ENCODE peak calls at places on chromosomes 3 and 15, in four cellular contexts. One of them, this sample, is unnamed.

GRCh38 chr3:189309400-189309975 is 137.7 kb downstream of the TPRG1 start:
- DNase-seq in H1: no peak
- DNase-seq in GM12878: no peak
- DNase-seq in HepG2: no peak
- DNase-seq in this sample: no peak

GRCh38 chr3:118972974-118973373 is 61.7 kb downstream of the IGSF11 start:
- DNase-seq in GM12878: no peak
- DNase-seq in H1: no peak
- DNase-seq in HepG2: no peak
- DNase-seq in this sample: no peak

GRCh38 chr3:58536501-58537411 is at the start of gene ACOX2:
- DNase-seq in GM12878: no peak
- DNase-seq in HepG2: no peak
- DNase-seq in H1: no peak
- DNase-seq in this sample: no peak

GRCh38 chr3:13013994-13014754 is 59.1 kb downstream of the IQSEC1 start:
- DNase-seq in GM12878: no peak
- DNase-seq in H1: no peak
- DNase-seq in HepG2: no peak
- DNase-seq in this sample: peak; percentile 50

GRCh38 chr3:126102530-126102951 is 18.6 kb upstream of the SLC41A3 start:
- DNase-seq in H1: no peak
- DNase-seq in HepG2: no peak
- DNase-seq in GM12878: no peak
- DNase-seq in this sample: no peak

GRCh38 chr3:87354399-87354798 is 78.0 kb upstream of the POU1F1 start:
- DNase-seq in H1: no peak
- DNase-seq in GM12878: no peak
- DNase-seq in HepG2: no peak
- DNase-seq in this sample: no peak

GRCh38 chr15:60620707-60621106 is 141.8 kb upstream of the ICE2 start:
- DNase-seq in HepG2: no peak
- DNase-seq in H1: peak; percentile 74
- DNase-seq in GM12878: no peak
- DNase-seq in this sample: no peak

GRCh38 chr3:197540961-197541377 is 14.8 kb downstream of the BDH1 start:
- DNase-seq in H1: peak; percentile 63
- DNase-seq in GM12878: no peak
- DNase-seq in HepG2: no peak
- DNase-seq in this sample: no peak

GRCh38 chr15:77865106-77865630 is 212.3 kb downstream of the TBC1D2B start:
- DNase-seq in H1: no peak
- DNase-seq in HepG2: no peak
- DNase-seq in GM12878: no peak
- DNase-seq in this sample: no peak

GRCh38 chr3:59812778-59813558 is 763.1 kb upstream of the CFAP20DC start:
- DNase-seq in H1: no peak
- DNase-seq in GM12878: no peak
- DNase-seq in HepG2: no peak
- DNase-seq in this sample: no peak

GRCh38 chr15:68725736-68726135 is 95.0 kb downstream of the ANP32A start:
- DNase-seq in H1: no peak
- DNase-seq in HepG2: no peak
- DNase-seq in GM12878: no peak
- DNase-seq in this sample: no peak

GRCh38 chr3:122410639-122411038 is 5.2 kb downstream of the WDR5B start:
- DNase-seq in HepG2: no peak
- DNase-seq in GM12878: no peak
- DNase-seq in H1: no peak
- DNase-seq in this sample: no peak

GRCh38 chr3:191237045-191237882 is 38.2 kb downstream of the OSTN start:
- DNase-seq in HepG2: no peak
- DNase-seq in GM12878: no peak
- DNase-seq in H1: no peak
- DNase-seq in this sample: no peak

GRCh38 chr3:126156468-126156867 is 23.9 kb downstream of the ALDH1L1 start:
- DNase-seq in HepG2: no peak
- DNase-seq in H1: peak; percentile 44
- DNase-seq in GM12878: no peak
- DNase-seq in this sample: peak; percentile 60

GRCh38 chr15:75843618-75844610 is 667 bp downstream of the UBE2Q2 start:
- DNase-seq in H1: peak; percentile 81
- DNase-seq in GM12878: no peak
- DNase-seq in HepG2: peak; percentile 11
- DNase-seq in this sample: peak; percentile 88

GRCh38 chr3:40713306-40713705 is 188.5 kb downstream of the ZNF621 start:
- DNase-seq in GM12878: no peak
- DNase-seq in HepG2: no peak
- DNase-seq in H1: no peak
- DNase-seq in this sample: no peak

GRCh38 chr3:19539488-19540395 is 391.4 kb downstream of the KCNH8 start:
- DNase-seq in GM12878: peak; percentile 47
- DNase-seq in HepG2: no peak
- DNase-seq in H1: no peak
- DNase-seq in this sample: no peak

GRCh38 chr15:88342666-88343065 is 86.1 kb upstream of the NTRK3 start:
- DNase-seq in GM12878: no peak
- DNase-seq in H1: no peak
- DNase-seq in HepG2: no peak
- DNase-seq in this sample: no peak

GRCh38 chr3:10467204-10467603 is 38.2 kb downstream of the ATP2B2 start:
- DNase-seq in HepG2: no peak
- DNase-seq in GM12878: no peak
- DNase-seq in H1: no peak
- DNase-seq in this sample: no peak

GRCh38 chr3:138854940-138855339 is 20.2 kb upstream of the PIK3CB start:
- DNase-seq in H1: no peak
- DNase-seq in HepG2: no peak
- DNase-seq in GM12878: no peak
- DNase-seq in this sample: no peak

GRCh38 chr15:68310811-68311463 is 33.4 kb downstream of the FEM1B start:
- DNase-seq in GM12878: no peak
- DNase-seq in HepG2: no peak
- DNase-seq in H1: peak; percentile 49
- DNase-seq in this sample: no peak

GRCh38 chr15:20351448-20351961 is 190.1 kb downstream of the GOLGA6L6 start:
- DNase-seq in H1: no peak
- DNase-seq in GM12878: no peak
- DNase-seq in HepG2: no peak
- DNase-seq in this sample: no peak

GRCh38 chr3:42013652-42014442 is 51.9 kb upstream of the ULK4 start:
- DNase-seq in GM12878: no peak
- DNase-seq in HepG2: no peak
- DNase-seq in H1: peak; percentile 62
- DNase-seq in this sample: peak; percentile 82

GRCh38 chr3:10286596-10287295 is 6.0 kb downstream of the GHRL start:
- DNase-seq in HepG2: peak; percentile 70
- DNase-seq in GM12878: no peak
- DNase-seq in H1: peak; percentile 75
- DNase-seq in this sample: peak; percentile 76

GRCh38 chr3:67415504-67415903 is 238.9 kb downstream of the SUCLG2 start:
- DNase-seq in GM12878: no peak
- DNase-seq in H1: no peak
- DNase-seq in HepG2: no peak
- DNase-seq in this sample: no peak

GRCh38 chr3:89851974-89852621 is 744.7 kb downstream of the EPHA3 start:
- DNase-seq in GM12878: no peak
- DNase-seq in HepG2: peak; percentile 36
- DNase-seq in H1: peak; percentile 83
- DNase-seq in this sample: peak; percentile 22

GRCh38 chr15:43237842-43238470 is 17.1 kb upstream of the EPB42 start:
- DNase-seq in GM12878: no peak
- DNase-seq in HepG2: no peak
- DNase-seq in H1: no peak
- DNase-seq in this sample: peak; percentile 42

GRCh38 chr3:83890763-83891135 is 1068.0 kb upstream of the CADM2 start:
- DNase-seq in HepG2: no peak
- DNase-seq in GM12878: no peak
- DNase-seq in H1: no peak
- DNase-seq in this sample: no peak

GRCh38 chr3:9014189-9014588 is 50.9 kb upstream of the RAD18 start:
- DNase-seq in HepG2: no peak
- DNase-seq in H1: no peak
- DNase-seq in GM12878: no peak
- DNase-seq in this sample: no peak

GRCh38 chr3:152268501-152269422 is at the start of gene MBNL1:
- DNase-seq in GM12878: no peak
- DNase-seq in HepG2: peak; percentile 70
- DNase-seq in H1: peak; percentile 81
- DNase-seq in this sample: peak; percentile 85

GRCh38 chr3:177824190-177824786 is 627.0 kb upstream of the TBL1XR1 start:
- DNase-seq in H1: no peak
- DNase-seq in HepG2: peak; percentile 93
- DNase-seq in GM12878: no peak
- DNase-seq in this sample: peak; percentile 65

GRCh38 chr15:63909819-63910437 is 76.2 kb upstream of the HERC1 start:
- DNase-seq in H1: no peak
- DNase-seq in GM12878: no peak
- DNase-seq in HepG2: no peak
- DNase-seq in this sample: peak; percentile 64

GRCh38 chr3:163877805-163878204 is 1200.5 kb downstream of the SI start:
- DNase-seq in HepG2: no peak
- DNase-seq in H1: no peak
- DNase-seq in GM12878: no peak
- DNase-seq in this sample: no peak

GRCh38 chr3:142886021-142886420 is 2.9 kb downstream of the PCOLCE2 start:
- DNase-seq in GM12878: no peak
- DNase-seq in HepG2: no peak
- DNase-seq in H1: no peak
- DNase-seq in this sample: no peak

DNA sequence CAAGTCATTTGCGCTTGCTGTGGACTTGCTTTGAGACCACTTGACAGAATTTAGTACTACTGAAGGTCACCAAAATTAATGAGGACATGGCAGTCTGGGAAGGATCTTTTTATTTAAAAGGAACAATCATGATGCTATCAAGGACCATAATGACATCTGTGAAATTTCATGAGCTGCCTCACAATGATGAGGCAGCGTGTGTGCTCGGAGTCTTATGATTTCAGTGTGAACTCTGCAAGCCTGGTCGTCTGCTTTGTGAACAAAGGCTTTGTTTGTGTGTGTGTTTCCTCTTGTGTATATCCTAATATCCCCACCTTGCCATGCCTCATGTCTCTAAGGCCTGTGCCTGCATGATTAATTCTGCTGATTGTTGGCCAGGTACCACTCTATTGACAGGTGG is 46.7 kb downstream of the RAD54L2 start:
- DNase-seq in HepG2: no peak
- DNase-seq in GM12878: no peak
- DNase-seq in H1: no peak
- DNase-seq in this sample: peak; percentile 56
- TF ChIP-seq TCF12 in HepG2: no peak
- TF ChIP-seq TCF12 in GM12878: no peak
- TF ChIP-seq TCF12 in H1: no peak
- TF ChIP-seq TCF12 in this sample: no peak

GRCh38 chr15:66685638-66686150 is 16.3 kb upstream of the SMAD6 start:
- DNase-seq in GM12878: no peak
- DNase-seq in HepG2: no peak
- DNase-seq in H1: no peak
- DNase-seq in this sample: no peak
- TF ChIP-seq TCF12 in GM12878: no peak
- TF ChIP-seq TCF12 in HepG2: no peak
- TF ChIP-seq TCF12 in H1: no peak
- TF ChIP-seq TCF12 in this sample: no peak

DNA sequence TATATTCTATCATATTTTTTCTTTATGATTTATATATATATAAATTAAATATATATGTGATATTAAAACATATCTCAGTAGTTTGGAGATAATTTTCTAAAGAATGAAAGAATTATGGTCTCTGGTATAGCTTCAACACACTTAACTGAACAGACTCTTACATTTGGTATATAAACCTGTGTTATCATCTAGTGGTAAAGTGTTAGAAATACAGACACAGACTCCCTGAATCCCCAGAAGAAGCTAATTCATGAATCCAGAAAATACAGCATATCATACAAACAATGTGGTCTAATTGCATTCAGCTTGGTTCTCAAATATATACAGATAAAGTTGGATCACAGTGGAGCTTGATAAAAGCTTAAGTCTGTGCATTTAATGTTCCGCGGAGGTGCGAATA is 1100.4 kb downstream of the ROBO2 start:
- DNase-seq in GM12878: no peak
- DNase-seq in H1: no peak
- DNase-seq in HepG2: no peak
- DNase-seq in this sample: no peak
- TF ChIP-seq TCF12 in GM12878: no peak
- TF ChIP-seq TCF12 in H1: no peak
- TF ChIP-seq TCF12 in HepG2: no peak
- TF ChIP-seq TCF12 in this sample: no peak

GRCh38 chr3:46692566-46692983 is 904 bp downstream of the ALS2CL start:
- DNase-seq in H1: peak; percentile 60
- DNase-seq in HepG2: no peak
- DNase-seq in GM12878: no peak
- DNase-seq in this sample: no peak

GRCh38 chr3:46695177-46695961 is 1.9 kb upstream of the ALS2CL start:
- DNase-seq in HepG2: no peak
- DNase-seq in GM12878: no peak
- DNase-seq in H1: peak; percentile 78
- DNase-seq in this sample: peak; percentile 47

GRCh38 chr3:46694520-46694919 is 1.0 kb upstream of the ALS2CL start:
- DNase-seq in H1: no peak
- DNase-seq in GM12878: no peak
- DNase-seq in HepG2: no peak
- DNase-seq in this sample: no peak

GRCh38 chr3:46693038-46693896 is at the start of gene ALS2CL:
- DNase-seq in HepG2: no peak
- DNase-seq in GM12878: no peak
- DNase-seq in H1: peak; percentile 84
- DNase-seq in this sample: peak; percentile 92

GRCh38 chr3:46693897-46694235 is 387 bp upstream of the ALS2CL start:
- DNase-seq in GM12878: no peak
- DNase-seq in HepG2: no peak
- DNase-seq in H1: peak; percentile 66
- DNase-seq in this sample: no peak
- TF ChIP-seq TCF12 in GM12878: no peak
- TF ChIP-seq TCF12 in HepG2: no peak
- TF ChIP-seq TCF12 in H1: no peak
- TF ChIP-seq TCF12 in this sample: no peak

GRCh38 chr3:65593780-65594752 is 444.7 kb downstream of the MAGI1 start:
- DNase-seq in GM12878: no peak
- DNase-seq in HepG2: no peak
- DNase-seq in H1: no peak
- DNase-seq in this sample: peak; percentile 12
- TF ChIP-seq TCF12 in GM12878: no peak
- TF ChIP-seq TCF12 in HepG2: no peak
- TF ChIP-seq TCF12 in H1: no peak
- TF ChIP-seq TCF12 in this sample: no peak

DNA sequence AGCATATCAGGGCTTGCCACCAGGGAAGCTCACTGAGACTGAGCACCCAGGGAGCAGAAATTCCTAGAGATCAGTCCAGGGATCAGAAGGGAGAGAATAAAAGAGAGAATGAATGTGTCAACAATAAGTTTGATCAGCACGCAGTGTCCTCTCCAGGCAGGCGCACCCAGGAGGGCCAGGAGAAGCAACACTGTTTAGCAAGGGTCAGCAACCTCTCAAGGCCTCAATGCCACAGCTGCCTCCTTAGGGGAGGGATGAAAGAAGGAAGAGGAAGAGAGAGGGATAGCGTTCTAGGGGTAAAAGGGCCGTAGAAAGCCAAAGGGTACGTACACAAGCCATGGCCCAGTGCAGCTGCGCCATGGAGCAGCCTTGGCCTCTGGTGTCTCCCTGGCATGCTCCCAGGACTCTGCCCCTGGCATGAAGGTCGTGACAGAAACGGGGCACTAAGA is 399.8 kb downstream of the SHQ1 start:
- DNase-seq in H1: no peak
- DNase-seq in HepG2: peak; percentile 31
- DNase-seq in GM12878: no peak
- DNase-seq in this sample: no peak
- TF ChIP-seq TCF12 in H1: no peak
- TF ChIP-seq TCF12 in HepG2: no peak
- TF ChIP-seq TCF12 in GM12878: no peak
- TF ChIP-seq TCF12 in this sample: no peak